ENCODE peak calls at places on chromosomes 6 and 20, in six cellular contexts. A, C, R, V, Q and U are unnamed samples. For H3K9me2, the result is how much of the 10 kb centered on the place peaks cover.

GRCh38 chr20:57264151-57264792 is 2.2 kb downstream of the BMP7 start:
- DNase-seq in C (peak), V (no peak), R (no peak), Q (no peak), A (no peak), U (no peak)

GRCh38 chr6:76876922-76877553 is 586.3 kb downstream of the HTR1B start:
- DNase-seq in C (peak), Q (no peak), A (peak), V (peak), R (no peak), U (peak)

GRCh38 chr6:163625265-163625664 is 210.7 kb downstream of the QKI start:
- DNase-seq in C (no peak), Q (no peak), R (no peak), A (no peak), V (no peak), U (no peak)

GRCh38 chr6:34934516-34934915 is 45.5 kb downstream of the ANKS1A start:
- DNase-seq in R (no peak), A (no peak), V (no peak), Q (no peak), C (no peak), U (peak)

GRCh38 chr6:110864816-110865215 is 9.8 kb upstream of the AMD1 start:
- DNase-seq in R (no peak), C (peak), V (no peak), Q (no peak), A (no peak), U (no peak)

GRCh38 chr6:31287621-31288020 is 15.7 kb upstream of the HLA-C start:
- DNase-seq in C (no peak), R (no peak), V (no peak), A (no peak), Q (no peak), U (no peak)

GRCh38 chr6:38508894-38509293 is 130.8 kb downstream of the BTBD9 start:
- DNase-seq in V (peak), R (no peak), Q (no peak), A (peak), C (peak), U (peak)

GRCh38 chr20:16580127-16580526 is 6.9 kb upstream of the KIF16B start:
- DNase-seq in Q (no peak), R (no peak), A (peak), C (no peak), V (peak), U (peak)

GRCh38 chr20:62666736-62667529 is 24.6 kb downstream of the SLCO4A1 start:
- DNase-seq in C (no peak), V (peak), R (no peak), Q (no peak), A (no peak), U (peak)

GRCh38 chr20:8454137-8454712 is 322.2 kb downstream of the PLCB1 start:
- DNase-seq in A (peak), C (peak), V (no peak), Q (peak), R (peak), U (peak)

GRCh38 chr6:14770572-14770971 is 475.3 kb upstream of the JARID2 start:
- DNase-seq in Q (no peak), A (no peak), V (no peak), R (no peak), C (no peak), U (no peak)

GRCh38 chr6:47047479-47048411 is 5.6 kb upstream of the ADGRF1 start:
- DNase-seq in V (peak), Q (peak), C (peak), R (peak), A (peak), U (peak)

GRCh38 chr6:42249279-42249678 is 31.6 kb upstream of the MRPS10 start:
- DNase-seq in R (no peak), C (no peak), Q (no peak), V (no peak), A (peak), U (no peak)

GRCh38 chr6:4957521-4958231 is 46.2 kb downstream of the RPP40 start:
- DNase-seq in R (no peak), A (peak), Q (no peak), V (no peak), C (peak), U (peak)

GRCh38 chr6:56628105-56628504 is 14.6 kb downstream of the DST start:
- DNase-seq in Q (no peak), A (no peak), C (no peak), R (no peak), V (no peak), U (no peak)

GRCh38 chr6:13461805-13462204 is 25.6 kb downstream of the GFOD1 start:
- DNase-seq in V (no peak), Q (no peak), A (no peak), R (no peak), C (no peak), U (no peak)

DNA sequence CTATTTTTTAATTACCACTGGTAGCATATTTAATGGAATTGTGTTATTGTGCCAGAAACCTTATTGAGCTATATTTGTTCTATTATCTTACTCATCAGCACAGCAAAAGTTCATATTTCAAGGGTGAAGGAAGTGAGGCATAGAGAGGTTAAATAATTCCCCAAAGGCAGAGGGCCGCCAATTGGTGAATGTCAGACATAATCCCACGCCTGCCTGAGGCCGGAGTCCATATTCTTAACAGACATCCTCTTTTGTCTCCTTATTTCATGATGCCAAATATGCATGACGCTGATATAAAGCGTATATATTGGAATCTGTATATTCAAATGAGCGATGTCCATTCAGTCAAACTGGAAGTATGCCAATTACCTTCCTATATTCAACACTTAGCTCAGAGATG is 505.0 kb upstream of the SLC35B3 start:
- DNase-seq in V (no peak), Q (no peak), R (no peak), C (no peak), A (no peak), U (peak)
- H3K9me2 ChIP-seq in V (under half), Q (under half), R (under half), C (under half), A (under half), U (under half)

DNA sequence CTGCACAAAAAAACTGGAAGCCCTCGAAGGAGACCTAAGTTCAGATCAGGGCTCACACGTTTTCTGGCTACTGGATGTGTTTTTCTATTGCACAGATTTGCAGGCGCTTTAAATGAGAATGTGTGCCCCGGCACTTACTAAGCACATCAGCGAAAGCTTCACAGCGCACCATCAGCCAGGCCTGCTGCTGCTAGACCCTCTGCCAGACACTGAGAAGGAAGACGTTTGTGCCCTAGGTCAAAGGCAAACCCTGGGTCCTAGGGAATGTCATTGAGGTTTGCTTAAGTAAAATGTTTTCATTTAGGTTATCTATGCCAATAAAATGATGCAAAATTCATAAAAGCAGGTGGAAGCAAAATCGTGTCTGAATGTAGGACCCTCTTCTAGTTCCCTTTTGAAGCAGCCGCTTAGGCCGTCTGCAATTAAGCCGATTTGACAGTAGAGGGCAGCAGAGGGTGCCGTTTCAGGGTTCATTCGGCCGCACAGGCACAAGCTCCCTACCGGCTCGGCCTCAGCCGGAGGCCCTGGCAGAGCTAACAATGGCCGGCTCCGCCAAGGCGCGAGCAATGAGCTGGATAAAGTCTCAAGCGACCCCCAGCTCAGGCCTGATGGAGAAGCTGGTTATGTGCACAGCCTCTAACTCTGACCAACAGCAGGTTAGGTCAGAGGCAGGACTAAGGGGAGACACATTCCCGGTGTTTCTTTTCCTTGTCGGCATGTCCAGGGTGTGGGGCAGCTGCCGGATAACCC is 107.2 kb upstream of the FOXA2 start:
- DNase-seq in C (peak), V (peak), Q (peak), R (peak), A (peak), U (peak)
- H3K4me3 ChIP-seq in C (no peak), V (no peak), Q (no peak), R (peak), A (peak), U (peak)

DNA sequence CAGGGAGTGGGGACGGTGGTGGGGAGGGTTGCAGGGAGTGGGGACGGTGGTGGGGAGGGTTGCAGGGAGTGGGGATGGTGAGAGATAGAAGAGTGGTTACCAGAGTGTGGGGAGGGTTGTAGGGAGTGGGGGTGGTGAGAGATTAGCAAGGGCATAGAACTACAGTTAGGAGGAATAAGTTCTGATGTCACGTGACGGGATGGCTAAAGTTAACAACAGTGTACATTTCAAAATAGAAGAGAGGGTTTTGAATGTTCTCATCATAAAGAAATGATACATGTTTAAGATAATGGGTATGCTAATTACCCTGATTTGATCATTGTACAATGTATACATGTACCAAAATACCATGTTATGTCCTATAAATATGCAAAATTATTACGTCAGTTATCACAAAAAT is 57.6 kb upstream of the FRMD1 start:
- DNase-seq in V (no peak), R (no peak), Q (no peak), A (no peak), C (no peak), U (no peak)
- H3K9me2 ChIP-seq in V (under half), R (under half), Q (under half), A (under half), C (under half), U (under half)

GRCh38 chr6:157536218-157536534 is 155.2 kb downstream of the ZDHHC14 start:
- DNase-seq in Q (peak), R (no peak), C (no peak), V (no peak), A (no peak), U (no peak)
- H3K4me3 ChIP-seq in Q (no peak), R (peak), C (no peak), V (peak), A (peak), U (peak)

GRCh38 chr6:150565945-150566344 is 33.7 kb upstream of the PLEKHG1 start:
- DNase-seq in C (no peak), R (no peak), V (no peak), A (no peak), Q (no peak), U (no peak)

GRCh38 chr6:150567823-150568383 is 31.8 kb upstream of the PLEKHG1 start:
- DNase-seq in Q (no peak), R (no peak), A (peak), C (no peak), V (no peak), U (peak)

GRCh38 chr6:150567360-150567759 is 32.3 kb upstream of the PLEKHG1 start:
- DNase-seq in Q (no peak), R (no peak), V (no peak), A (no peak), C (no peak), U (no peak)

GRCh38 chr6:150568560-150568959 is 31.1 kb upstream of the PLEKHG1 start:
- DNase-seq in R (no peak), C (no peak), A (no peak), Q (no peak), V (no peak), U (no peak)

DNA sequence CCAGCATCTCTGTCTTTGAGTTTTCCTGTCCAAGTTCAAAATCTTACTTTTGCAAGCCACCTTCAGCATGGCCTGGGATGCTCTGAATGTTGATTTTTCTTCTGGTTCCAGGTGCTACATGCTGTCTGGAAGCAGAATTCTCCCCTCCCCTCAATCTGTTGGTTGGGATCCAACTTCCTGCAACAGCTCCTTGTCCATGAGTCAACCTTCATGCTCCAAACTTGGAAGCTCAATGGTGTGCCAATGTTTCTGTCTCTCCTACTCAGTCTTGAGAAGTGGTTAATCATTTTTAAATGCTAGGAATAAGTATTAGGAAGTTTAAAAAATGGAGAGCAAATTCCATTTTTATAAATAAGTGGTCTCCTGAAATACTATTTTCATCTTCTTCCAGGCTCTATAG is 33.2 kb upstream of the PLEKHG1 start:
- DNase-seq in V (no peak), R (no peak), C (no peak), Q (no peak), A (no peak), U (peak)
- H3K9me2 ChIP-seq in V (under half), R (under half), C (under half), Q (under half), A (under half), U (under half)

DNA sequence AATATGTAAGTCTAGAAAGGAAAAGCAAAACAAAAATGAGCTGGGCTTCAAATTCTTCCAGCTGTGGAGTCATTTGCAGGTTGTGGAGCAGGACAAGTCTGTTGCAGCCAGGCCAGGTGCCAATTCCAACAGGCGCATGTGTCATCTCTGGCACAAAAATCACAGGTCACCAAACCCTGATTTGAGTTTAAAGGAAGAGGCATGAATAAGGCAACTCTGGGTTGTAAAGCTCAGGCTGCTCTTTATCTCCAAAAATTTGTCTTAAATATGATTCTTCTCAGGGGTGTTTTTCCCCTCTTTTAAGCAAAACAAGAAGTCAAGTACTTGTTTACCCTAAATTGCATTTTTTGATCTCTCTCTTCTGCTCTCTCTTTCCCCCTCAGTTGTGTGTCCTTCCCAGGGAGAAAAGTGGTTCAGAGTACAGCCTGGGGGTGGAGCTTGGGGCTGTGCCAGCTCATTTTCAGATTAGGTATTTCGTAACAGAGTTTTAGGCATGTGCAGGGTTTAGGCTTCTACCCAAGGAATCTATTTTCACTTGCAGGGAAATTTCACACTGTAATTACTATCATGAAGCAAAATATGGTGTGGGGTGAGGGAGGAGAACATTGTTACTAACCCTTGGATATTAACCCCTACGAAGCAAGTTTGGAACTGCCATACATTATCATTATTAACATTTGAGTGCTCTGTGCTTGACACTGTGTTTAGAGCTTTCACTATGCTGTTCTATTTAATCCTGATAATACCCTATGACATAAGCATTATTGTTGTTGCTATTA is 8.3 kb upstream of the NCOA3 start:
- DNase-seq in R (peak), V (peak), C (no peak), A (peak), Q (peak), U (peak)
- H3K4me3 ChIP-seq in R (peak), V (peak), C (no peak), A (peak), Q (peak), U (peak)

GRCh38 chr6:126662966-126663365 is 323.1 kb downstream of the CENPW start:
- DNase-seq in R (no peak), Q (no peak), V (no peak), C (no peak), A (peak), U (no peak)
- H3K9me2 ChIP-seq in R (under half), Q (under half), V (under half), C (under half), A (under half), U (under half)

DNA sequence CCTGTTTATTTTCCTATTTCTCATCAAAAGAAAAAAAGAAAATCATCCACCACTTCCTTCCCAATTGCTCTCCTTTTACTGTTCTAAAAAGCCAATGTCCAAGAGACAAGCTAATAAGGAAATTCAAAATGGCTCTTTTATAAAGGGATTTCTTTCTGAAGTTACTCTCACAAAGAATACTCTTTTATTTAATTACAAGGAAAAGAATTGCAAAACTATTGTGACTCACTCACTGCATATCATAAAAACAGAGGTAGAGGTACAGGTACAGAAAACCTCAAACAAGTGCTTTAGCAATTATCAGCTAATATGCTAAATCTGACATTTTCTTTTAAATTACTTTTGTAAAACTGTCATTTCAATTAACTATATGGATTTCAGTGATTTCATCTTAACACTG is 18.1 kb downstream of the DEK start:
- DNase-seq in A (peak), C (no peak), Q (no peak), R (no peak), V (no peak), U (peak)
- H3K4me3 ChIP-seq in A (no peak), C (no peak), Q (no peak), R (no peak), V (no peak), U (no peak)

GRCh38 chr20:37755665-37756064 is 61.8 kb downstream of the CTNNBL1 start:
- DNase-seq in A (peak), R (no peak), Q (no peak), C (no peak), V (no peak), U (no peak)

GRCh38 chr20:37757550-37757949 is 63.7 kb downstream of the CTNNBL1 start:
- DNase-seq in R (no peak), A (no peak), V (no peak), C (peak), Q (peak), U (no peak)

GRCh38 chr20:37758332-37758731 is 64.5 kb downstream of the CTNNBL1 start:
- DNase-seq in V (no peak), C (peak), A (no peak), Q (no peak), R (no peak), U (peak)

GRCh38 chr20:37759761-37760209 is 66.0 kb downstream of the CTNNBL1 start:
- DNase-seq in Q (no peak), R (no peak), A (no peak), C (no peak), V (no peak), U (no peak)

DNA sequence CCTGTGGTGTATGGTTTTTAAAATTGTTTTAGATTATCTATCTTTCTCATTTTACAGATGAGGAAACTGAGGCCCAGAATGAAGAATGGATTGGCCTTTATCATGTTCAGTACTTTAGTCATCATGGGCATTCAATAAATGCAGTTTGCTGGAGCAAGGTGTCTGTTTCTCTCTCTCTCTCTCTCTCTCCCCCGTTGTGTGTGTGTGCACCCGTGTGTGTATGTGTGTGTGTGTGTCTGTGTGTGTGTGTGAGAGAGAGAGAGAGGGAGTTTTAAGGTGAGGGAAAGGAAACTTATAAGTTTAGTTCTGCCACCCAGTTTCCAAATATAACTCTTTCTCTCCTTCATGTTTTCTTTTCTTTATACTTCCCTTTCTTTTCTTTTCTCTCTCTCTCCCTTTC is 62.4 kb downstream of the CTNNBL1 start:
- DNase-seq in C (no peak), R (no peak), Q (no peak), A (no peak), V (no peak), U (no peak)
- H3K9me2 ChIP-seq in C (under half), R (under half), Q (under half), A (under half), V (under half), U (under half)